ENCODE peak calls at places on chromosomes 16 and 17, in five cellular contexts. One of them, this sample, is unnamed.

GRCh38 chr17:4175921-4176802 is 33.2 kb downstream of the CYB5D2 start:
- DNase-seq in HEK293T: no peak
- DNase-seq in GM23338: no peak
- DNase-seq in germinal center: no peak
- DNase-seq in cardiac muscle cell: no peak
- DNase-seq in this sample: no peak

GRCh38 chr16:85430523-85431381 is 182.4 kb upstream of the GSE1 start:
- DNase-seq in HEK293T: no peak
- DNase-seq in GM23338: no peak
- DNase-seq in germinal center: no peak
- DNase-seq in cardiac muscle cell: no peak
- DNase-seq in this sample: peak; percentile 73

GRCh38 chr17:75224983-75225382 is 19.5 kb downstream of the NUP85 start:
- DNase-seq in HEK293T: no peak
- DNase-seq in GM23338: no peak
- DNase-seq in germinal center: no peak
- DNase-seq in cardiac muscle cell: no peak
- DNase-seq in this sample: no peak

GRCh38 chr16:80899804-80900592 is 95.6 kb upstream of the CDYL2 start:
- DNase-seq in HEK293T: no peak
- DNase-seq in GM23338: no peak
- DNase-seq in germinal center: no peak
- DNase-seq in cardiac muscle cell: peak; percentile 99
- DNase-seq in this sample: no peak

GRCh38 chr17:55585629-55586028 is 74.4 kb upstream of the SMIM36 start:
- DNase-seq in HEK293T: no peak
- DNase-seq in GM23338: no peak
- DNase-seq in germinal center: no peak
- DNase-seq in cardiac muscle cell: no peak
- DNase-seq in this sample: no peak

GRCh38 chr17:51722994-51723393 is 435.5 kb downstream of the CA10 start:
- DNase-seq in HEK293T: no peak
- DNase-seq in GM23338: no peak
- DNase-seq in germinal center: no peak
- DNase-seq in cardiac muscle cell: no peak
- DNase-seq in this sample: no peak

GRCh38 chr17:75819116-75819515 is 25.1 kb downstream of the UNC13D start:
- DNase-seq in HEK293T: no peak
- DNase-seq in GM23338: no peak
- DNase-seq in germinal center: no peak
- DNase-seq in cardiac muscle cell: no peak
- DNase-seq in this sample: no peak

GRCh38 chr16:69761983-69762842 is at the start of gene WWP2:
- DNase-seq in HEK293T: peak; percentile 85
- DNase-seq in GM23338: peak; percentile 91
- DNase-seq in germinal center: peak; percentile 84
- DNase-seq in cardiac muscle cell: peak; percentile 73
- DNase-seq in this sample: peak; percentile 86

GRCh38 chr16:58494981-58495860 is 4.7 kb upstream of the NDRG4 start:
- DNase-seq in HEK293T: peak; percentile 79
- DNase-seq in GM23338: peak; percentile 99
- DNase-seq in germinal center: peak; percentile 69
- DNase-seq in cardiac muscle cell: peak; percentile 97
- DNase-seq in this sample: peak; percentile 76

GRCh38 chr16:11857161-11857560 is 5.8 kb upstream of the RSL1D1 start:
- DNase-seq in HEK293T: no peak
- DNase-seq in GM23338: no peak
- DNase-seq in germinal center: no peak
- DNase-seq in cardiac muscle cell: no peak
- DNase-seq in this sample: no peak

GRCh38 chr17:81018044-81018802 is 16.7 kb upstream of the BAIAP2 start:
- DNase-seq in HEK293T: no peak
- DNase-seq in GM23338: no peak
- DNase-seq in germinal center: no peak
- DNase-seq in cardiac muscle cell: peak; percentile 62
- DNase-seq in this sample: peak; percentile 97

GRCh38 chr16:20566864-20567263 is 9.3 kb downstream of the ACSM2B start:
- DNase-seq in HEK293T: no peak
- DNase-seq in GM23338: no peak
- DNase-seq in germinal center: no peak
- DNase-seq in cardiac muscle cell: no peak
- DNase-seq in this sample: no peak

GRCh38 chr17:45816966-45817365 is 27.7 kb upstream of the SPPL2C start:
- DNase-seq in HEK293T: no peak
- DNase-seq in GM23338: no peak
- DNase-seq in germinal center: no peak
- DNase-seq in cardiac muscle cell: no peak
- DNase-seq in this sample: peak; percentile 54

GRCh38 chr17:77396610-77397009 is 255.8 kb downstream of the SEC14L1 start:
- DNase-seq in HEK293T: no peak
- DNase-seq in GM23338: no peak
- DNase-seq in germinal center: no peak
- DNase-seq in cardiac muscle cell: no peak
- DNase-seq in this sample: no peak

GRCh38 chr16:86217001-86217890 is 293.1 kb upstream of the FOXF1 start:
- DNase-seq in HEK293T: no peak
- DNase-seq in GM23338: no peak
- DNase-seq in germinal center: no peak
- DNase-seq in cardiac muscle cell: no peak
- DNase-seq in this sample: no peak

GRCh38 chr16:66728117-66728787 is 23.2 kb downstream of the DYNC1LI2 start:
- DNase-seq in HEK293T: peak; percentile 70
- DNase-seq in GM23338: peak; percentile 77
- DNase-seq in germinal center: peak; percentile 61
- DNase-seq in cardiac muscle cell: peak; percentile 80
- DNase-seq in this sample: peak; percentile 67

GRCh38 chr16:48452991-48453760 is 68.0 kb upstream of the SIAH1 start:
- DNase-seq in HEK293T: no peak
- DNase-seq in GM23338: no peak
- DNase-seq in germinal center: no peak
- DNase-seq in cardiac muscle cell: no peak
- DNase-seq in this sample: no peak

GRCh38 chr16:69040144-69040909 is 65.1 kb upstream of the HAS3 start:
- DNase-seq in HEK293T: no peak
- DNase-seq in GM23338: no peak
- DNase-seq in germinal center: no peak
- DNase-seq in cardiac muscle cell: peak; percentile 27
- DNase-seq in this sample: peak; percentile 34

GRCh38 chr16:64730261-64730660 is 391.6 kb downstream of the CDH11 start:
- DNase-seq in HEK293T: no peak
- DNase-seq in GM23338: no peak
- DNase-seq in germinal center: no peak
- DNase-seq in cardiac muscle cell: no peak
- DNase-seq in this sample: no peak

GRCh38 chr17:66715745-66716156 is 119.2 kb upstream of the CACNG5 start:
- DNase-seq in HEK293T: peak; percentile 75
- DNase-seq in GM23338: peak; percentile 93
- DNase-seq in germinal center: peak; percentile 69
- DNase-seq in cardiac muscle cell: peak; percentile 71
- DNase-seq in this sample: peak; percentile 85

GRCh38 chr17:51251010-51251409 is 8.8 kb downstream of the MBTD1 start:
- DNase-seq in HEK293T: no peak
- DNase-seq in GM23338: no peak
- DNase-seq in germinal center: no peak
- DNase-seq in cardiac muscle cell: peak; percentile 1
- DNase-seq in this sample: no peak

GRCh38 chr16:21684199-21684598 is 20.4 kb downstream of the OTOA start:
- DNase-seq in HEK293T: peak; percentile 64
- DNase-seq in GM23338: peak; percentile 72
- DNase-seq in germinal center: peak; percentile 69
- DNase-seq in cardiac muscle cell: peak; percentile 6
- DNase-seq in this sample: peak; percentile 54

GRCh38 chr16:52563767-52564611 is 17.0 kb upstream of the TOX3 start:
- DNase-seq in HEK293T: no peak
- DNase-seq in GM23338: no peak
- DNase-seq in germinal center: no peak
- DNase-seq in cardiac muscle cell: no peak
- DNase-seq in this sample: no peak

GRCh38 chr17:8056232-8056975 is 17.5 kb downstream of the ALOX15B start:
- DNase-seq in HEK293T: no peak
- DNase-seq in GM23338: no peak
- DNase-seq in germinal center: peak; percentile 53
- DNase-seq in cardiac muscle cell: peak; percentile 95
- DNase-seq in this sample: peak; percentile 97

GRCh38 chr16:88882358-88883030 is 16.0 kb upstream of the PABPN1L start:
- DNase-seq in HEK293T: no peak
- DNase-seq in GM23338: no peak
- DNase-seq in germinal center: no peak
- DNase-seq in cardiac muscle cell: no peak
- DNase-seq in this sample: no peak